ENCODE peak calls at places on chromosomes 1 and 21, in six cellular contexts. V is lung, C is tibial artery, G is astrocyte, N is tibial nerve, O is testis. F is an unnamed sample. For H3K4me1, the result is how much of the 10 kb centered on the place peaks cover.

GRCh38 chr1:218659911-218660677 is 315.0 kb downstream of the TGFB2 start:
- DNase-seq in V (no peak), C (no peak), G (peak), N (no peak), O (no peak), F (no peak)

GRCh38 chr1:90512441-90512840 is 204.7 kb downstream of the BARHL2 start:
- DNase-seq in V (no peak), C (no peak), G (no peak), N (no peak), O (no peak), F (no peak)

GRCh38 chr21:46317710-46318463 is 5.8 kb downstream of the C21orf58 start:
- DNase-seq in V (peak), C (no peak), G (no peak), N (no peak), O (no peak), F (no peak)

GRCh38 chr1:180540697-180541594 is 17.8 kb upstream of the OVAAL start:
- DNase-seq in V (no peak), C (peak), G (peak), N (no peak), O (no peak), F (no peak)

GRCh38 chr1:44835738-44836675 is 7.0 kb downstream of the PTCH2 start:
- DNase-seq in V (peak), C (peak), G (peak), N (peak), O (peak), F (peak)

GRCh38 chr1:12469990-12470389 is 148.0 kb downstream of the DHRS3 start:
- DNase-seq in V (no peak), C (no peak), G (no peak), N (no peak), O (no peak), F (no peak)

GRCh38 chr1:69836961-69837636 is 269.4 kb downstream of the LRRC7 start:
- DNase-seq in V (no peak), C (no peak), G (peak), N (no peak), O (no peak), F (no peak)

GRCh38 chr1:1117469-1117831 is 1.6 kb upstream of the C1orf159 start:
- DNase-seq in V (no peak), C (peak), G (no peak), N (no peak), O (no peak), F (no peak)

GRCh38 chr1:222618880-222619321 is 1.0 kb downstream of the MIA3 start:
- DNase-seq in V (no peak), C (no peak), G (peak), N (peak), O (peak), F (no peak)

GRCh38 chr1:22365331-22366295 is 86.0 kb upstream of the ZBTB40 start:
- DNase-seq in V (no peak), C (no peak), G (no peak), N (no peak), O (peak), F (no peak)

GRCh38 chr1:225919906-225920305 is 4.1 kb downstream of the PYCR2 start:
- DNase-seq in V (peak), C (peak), G (peak), N (peak), O (peak), F (peak)

GRCh38 chr1:101745549-101745948 is 251.2 kb downstream of the OLFM3 start:
- DNase-seq in V (no peak), C (no peak), G (no peak), N (no peak), O (no peak), F (no peak)

GRCh38 chr1:205991237-205991636 is 12.0 kb downstream of the RAB7B start:
- DNase-seq in V (no peak), C (no peak), G (peak), N (no peak), O (no peak), F (no peak)

DNA sequence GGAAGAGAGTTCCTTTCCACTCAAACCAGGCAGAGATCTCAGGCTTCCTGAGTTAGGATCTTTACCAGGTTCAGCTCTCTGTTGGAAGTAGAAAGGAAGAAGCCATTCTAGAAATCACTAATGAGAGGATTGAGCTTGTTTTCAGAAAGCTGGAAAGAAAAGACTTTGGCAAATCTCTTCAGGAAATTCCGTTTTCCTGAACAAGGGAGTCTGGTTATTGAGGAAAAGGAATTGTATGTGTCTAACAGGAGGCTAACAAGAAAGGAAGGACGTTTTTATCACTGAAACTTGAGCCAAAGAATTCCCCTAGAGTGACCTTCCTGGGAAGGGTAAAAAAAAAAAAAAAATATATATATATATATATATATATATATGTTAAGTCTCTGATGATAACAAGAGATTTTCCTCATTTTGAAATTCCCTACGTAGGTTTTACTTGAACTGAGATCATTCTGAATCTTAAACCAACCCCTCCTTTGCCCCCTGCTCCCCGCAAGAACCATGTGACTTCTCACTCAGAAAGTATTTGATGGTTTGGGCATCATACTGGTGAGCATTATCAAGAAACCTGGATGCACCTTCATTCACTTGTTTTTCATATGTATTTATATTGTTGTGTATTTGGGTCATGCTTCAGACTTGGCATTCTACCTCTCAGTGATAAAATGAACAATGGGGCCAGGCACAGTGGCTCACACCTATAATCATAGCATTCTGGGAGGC is 98.4 kb upstream of the BMP8A start:
- DNase-seq in V (no peak), C (no peak), G (no peak), N (no peak), O (no peak), F (no peak)
- H3K4me1 ChIP-seq in V (under half), C (half or more), G (half or more), N (under half), O (under half), F (half or more)

DNA sequence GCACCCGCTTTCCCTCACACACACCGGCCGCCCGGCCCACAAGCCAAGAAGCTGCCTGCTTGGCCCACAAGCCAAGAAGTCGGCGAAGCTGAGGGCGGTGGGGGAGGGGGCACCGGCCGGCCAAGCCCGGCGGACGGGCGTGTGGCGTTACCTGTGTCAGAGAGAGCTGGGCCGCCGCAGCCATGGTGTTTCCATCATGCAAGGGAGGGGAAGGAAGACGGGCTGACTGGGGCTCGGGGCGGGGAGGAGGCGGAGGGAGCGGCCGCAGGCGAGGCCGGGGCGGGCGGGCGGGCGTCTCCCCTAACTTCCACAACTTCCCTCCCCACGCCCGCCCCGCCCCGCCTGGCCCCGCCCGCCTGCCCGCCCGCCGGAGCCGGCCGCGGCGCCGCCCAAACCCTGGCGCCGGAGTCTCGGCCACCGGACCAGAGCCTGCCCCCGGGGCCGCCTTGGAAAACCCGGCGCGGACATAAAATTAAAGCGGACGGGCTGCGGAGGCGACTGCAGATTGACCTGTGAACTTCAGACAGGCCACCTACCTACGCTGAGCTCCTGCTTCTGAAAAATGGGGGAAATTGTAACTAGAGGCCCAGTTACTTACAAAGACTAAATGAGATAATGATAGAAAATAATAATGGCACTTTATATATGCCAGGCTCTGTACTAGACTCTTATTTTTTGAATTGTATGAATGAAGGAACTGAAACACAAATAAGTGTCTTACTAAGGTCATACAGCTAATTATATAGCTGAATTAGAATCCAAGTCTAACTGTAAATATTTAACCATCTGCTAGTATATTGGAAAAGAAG is at the start of gene EPS15:
- DNase-seq in V (peak), C (peak), G (peak), N (peak), O (peak), F (peak)
- H3K4me1 ChIP-seq in V (under half), C (under half), G (under half), N (under half), O (under half), F (under half)

GRCh38 chr21:44872266-44872567 is 1.3 kb downstream of the PTTG1IP start:
- DNase-seq in V (no peak), C (no peak), G (no peak), N (no peak), O (no peak), F (no peak)
- H3K4me1 ChIP-seq in V (under half), C (under half), G (half or more), N (half or more), O (under half), F (half or more)

DNA sequence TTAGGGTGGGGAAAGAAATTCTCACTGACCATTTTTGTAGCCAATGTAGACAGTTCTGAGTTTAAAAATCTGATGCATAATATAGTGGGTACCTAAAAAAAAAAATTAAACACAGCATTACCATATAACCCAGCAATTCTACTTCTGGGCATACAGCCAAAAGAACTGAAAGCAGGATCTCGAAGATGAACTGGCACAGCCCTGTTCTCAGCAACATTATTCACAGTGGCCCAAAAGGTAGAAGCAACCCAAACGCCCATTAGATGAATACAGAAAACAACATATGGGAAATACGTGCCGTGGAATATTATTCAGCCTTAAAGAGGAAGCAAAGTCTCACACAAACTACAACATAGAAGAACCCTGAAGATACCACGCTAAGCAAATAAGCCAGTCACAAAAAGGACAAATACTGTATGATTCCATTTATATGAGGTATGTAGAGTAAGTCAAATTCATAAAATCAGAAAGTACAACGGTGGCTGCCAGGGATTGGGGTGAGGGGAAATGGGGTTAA is 54.4 kb downstream of the SIPA1L2 start:
- DNase-seq in V (no peak), C (no peak), G (peak), N (no peak), O (no peak), F (no peak)
- H3K4me1 ChIP-seq in V (under half), C (under half), G (under half), N (under half), O (under half), F (under half)

DNA sequence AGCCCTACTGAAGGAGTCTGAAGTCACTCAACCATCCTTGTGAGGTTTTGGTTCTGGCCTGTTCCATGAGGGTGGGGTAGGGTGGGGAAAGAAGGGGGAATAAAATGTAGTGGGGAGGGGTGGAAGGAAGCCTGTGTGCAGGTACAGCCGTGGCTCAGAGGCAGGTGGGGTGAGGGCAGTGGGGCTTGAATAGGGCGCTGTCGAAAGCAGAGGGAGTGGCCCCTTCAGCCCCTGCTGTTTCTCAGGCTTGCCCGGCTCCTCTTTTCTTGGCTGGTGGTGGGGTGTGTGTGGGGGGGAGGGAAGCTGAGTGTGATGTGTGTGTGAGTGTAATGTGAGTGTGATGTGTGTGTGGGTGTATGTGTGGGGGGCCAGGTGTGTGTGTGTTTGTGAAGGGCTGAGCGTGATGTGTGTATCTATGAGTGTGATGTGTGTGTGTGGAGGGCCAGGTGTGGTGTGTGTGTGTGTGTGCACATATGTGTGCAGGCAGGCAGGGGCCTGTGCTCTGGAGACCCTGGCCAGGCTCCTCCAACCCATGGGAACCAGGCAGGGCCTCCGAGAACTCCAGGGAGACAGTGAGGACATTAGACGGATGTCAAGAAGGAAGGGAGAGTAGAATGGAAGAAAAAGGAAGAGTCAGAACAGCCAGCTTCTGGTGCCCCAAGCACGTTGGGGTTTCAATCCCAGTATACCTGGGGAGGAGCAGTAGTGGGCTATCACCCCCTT is 9.0 kb downstream of the SOX13 start:
- DNase-seq in V (no peak), C (no peak), G (no peak), N (no peak), O (no peak), F (no peak)
- H3K4me1 ChIP-seq in V (under half), C (half or more), G (under half), N (half or more), O (under half), F (half or more)